ENCODE peak calls at places on chromosomes 5 and 9, in ten cellular contexts. J is bronchial epithelial cell, V is body of pancreas, A is fibroblast of mammary gland, Z is MM.1S, U is Calu3, P is sigmoid colon, F is stomach, Q is neural crest cell, D is B cell. T is an unnamed sample.

GRCh38 chr5:82100303-82101077 is 128.7 kb downstream of the ATG10 start:
- DNase-seq in J (peak), V (no peak), A (peak), Z (peak), U (peak), P (no peak), F (no peak), Q (no peak), D (no peak), T (peak)

GRCh38 chr9:5608298-5609254 is 20.3 kb upstream of the RIC1 start:
- DNase-seq in J (no peak), V (peak), A (peak), Z (peak), U (peak), P (no peak), F (no peak), Q (no peak), D (no peak), T (no peak)

GRCh38 chr9:98977246-98977681 is 33.6 kb downstream of the COL15A1 start:
- DNase-seq in J (no peak), V (peak), A (no peak), Z (no peak), U (no peak), P (peak), F (no peak), Q (no peak), D (no peak), T (no peak)

GRCh38 chr9:684950-685340 is 156.6 kb upstream of the DMRT1 start:
- DNase-seq in J (peak), V (no peak), A (peak), Z (no peak), U (no peak), P (no peak), F (no peak), Q (no peak), D (no peak), T (no peak)

GRCh38 chr5:96562614-96563013 is 99.6 kb upstream of the CAST start:
- DNase-seq in J (no peak), V (no peak), A (peak), Z (no peak), U (no peak), P (no peak), F (no peak), Q (no peak), D (no peak), T (no peak)

GRCh38 chr5:9927106-9927505 is 297.0 kb upstream of the TAS2R1 start:
- DNase-seq in J (peak), V (no peak), A (no peak), Z (no peak), U (no peak), P (no peak), F (no peak), Q (no peak), D (no peak), T (no peak)

GRCh38 chr5:31106742-31107546 is 86.5 kb upstream of the CDH6 start:
- DNase-seq in J (peak), V (no peak), A (peak), Z (no peak), U (no peak), P (no peak), F (no peak), Q (no peak), D (no peak), T (no peak)

GRCh38 chr5:163079618-163080017 is 357.8 kb upstream of the CCNG1 start:
- DNase-seq in J (no peak), V (no peak), A (no peak), Z (peak), U (peak), P (no peak), F (no peak), Q (no peak), D (no peak), T (no peak)

GRCh38 chr9:108953983-108954574 is 19.9 kb downstream of the ABITRAM start:
- DNase-seq in J (peak), V (no peak), A (peak), Z (peak), U (no peak), P (no peak), F (no peak), Q (no peak), D (no peak), T (peak)

GRCh38 chr9:134356496-134357470 is 30.5 kb downstream of the RXRA start:
- DNase-seq in J (peak), V (peak), A (no peak), Z (no peak), U (peak), P (no peak), F (peak), Q (no peak), D (no peak), T (no peak)

GRCh38 chr9:6640268-6641072 is 5.1 kb downstream of the GLDC start:
- DNase-seq in J (no peak), V (no peak), A (no peak), Z (peak), U (no peak), P (peak), F (no peak), Q (no peak), D (no peak), T (no peak)

GRCh38 chr5:14417792-14418765 is 163.5 kb upstream of the OTULINL start:
- DNase-seq in J (no peak), V (no peak), A (peak), Z (no peak), U (no peak), P (no peak), F (no peak), Q (no peak), D (no peak), T (no peak)

GRCh38 chr5:2563046-2563445 is 188.4 kb downstream of the IRX2 start:
- DNase-seq in J (no peak), V (no peak), A (no peak), Z (no peak), U (no peak), P (no peak), F (no peak), Q (no peak), D (no peak), T (no peak)

GRCh38 chr5:135218486-135218755 is 180.6 kb downstream of the MACROH2A1 start:
- DNase-seq in J (no peak), V (no peak), A (no peak), Z (no peak), U (no peak), P (no peak), F (peak), Q (no peak), D (no peak), T (no peak)

GRCh38 chr9:27407966-27408365 is 111.0 kb upstream of the EQTN start:
- DNase-seq in J (peak), V (no peak), A (peak), Z (no peak), U (no peak), P (no peak), F (no peak), Q (no peak), D (no peak), T (no peak)

GRCh38 chr5:124061663-124062062 is 549.7 kb downstream of the CSNK1G3 start:
- DNase-seq in J (peak), V (peak), A (peak), Z (no peak), U (no peak), P (peak), F (peak), Q (no peak), D (no peak), T (no peak)

GRCh38 chr5:142769251-142769792 is 855 bp upstream of the ARHGAP26 start:
- DNase-seq in J (no peak), V (no peak), A (no peak), Z (peak), U (peak), P (no peak), F (no peak), Q (no peak), D (no peak), T (no peak)

GRCh38 chr5:14385022-14385421 is 196.6 kb upstream of the OTULINL start:
- DNase-seq in J (no peak), V (no peak), A (no peak), Z (no peak), U (no peak), P (no peak), F (no peak), Q (no peak), D (no peak), T (no peak)

GRCh38 chr9:125330587-125330986 is 69.0 kb downstream of the GAPVD1 start:
- DNase-seq in J (peak), V (no peak), A (no peak), Z (no peak), U (no peak), P (no peak), F (no peak), Q (no peak), D (no peak), T (no peak)

GRCh38 chr5:95858661-95859326 is 36.3 kb upstream of the GLRX start:
- DNase-seq in J (peak), V (peak), A (peak), Z (peak), U (peak), P (peak), F (peak), Q (peak), D (peak), T (peak)

GRCh38 chr5:88659529-88660325 is 223.3 kb downstream of the MEF2C start:
- DNase-seq in J (no peak), V (no peak), A (no peak), Z (peak), U (no peak), P (no peak), F (no peak), Q (no peak), D (no peak), T (peak)

GRCh38 chr9:120324996-120325642 is 254.8 kb downstream of the CDK5RAP2 start:
- DNase-seq in J (no peak), V (no peak), A (no peak), Z (no peak), U (no peak), P (no peak), F (no peak), Q (no peak), D (no peak), T (no peak)

GRCh38 chr5:55027589-55027988 is 3.5 kb downstream of the GZMK start:
- DNase-seq in J (no peak), V (no peak), A (no peak), Z (no peak), U (no peak), P (no peak), F (no peak), Q (no peak), D (no peak), T (no peak)

GRCh38 chr5:139884144-139884543 is 88.5 kb downstream of the PSD2 start:
- DNase-seq in J (peak), V (no peak), A (no peak), Z (no peak), U (no peak), P (peak), F (no peak), Q (no peak), D (no peak), T (no peak)

GRCh38 chr9:73753171-73753570 is 601.5 kb downstream of the ANXA1 start:
- DNase-seq in J (peak), V (no peak), A (peak), Z (no peak), U (no peak), P (no peak), F (no peak), Q (no peak), D (no peak), T (no peak)

GRCh38 chr9:105359899-105360298 is 87.9 kb upstream of the FSD1L start:
- DNase-seq in J (no peak), V (no peak), A (peak), Z (no peak), U (no peak), P (no peak), F (no peak), Q (no peak), D (no peak), T (peak)

GRCh38 chr9:93620881-93621820 is 44.8 kb downstream of the PHF2 start:
- DNase-seq in J (no peak), V (peak), A (no peak), Z (no peak), U (no peak), P (peak), F (peak), Q (no peak), D (no peak), T (no peak)

GRCh38 chr5:84274585-84275468 is 109.9 kb downstream of the EDIL3 start:
- DNase-seq in J (peak), V (peak), A (peak), Z (peak), U (peak), P (no peak), F (peak), Q (peak), D (no peak), T (peak)

GRCh38 chr9:79734989-79735779 is 163.4 kb downstream of the TLE4 start:
- DNase-seq in J (no peak), V (no peak), A (peak), Z (no peak), U (no peak), P (no peak), F (no peak), Q (no peak), D (no peak), T (no peak)

GRCh38 chr5:59621477-59621876 is 272.0 kb downstream of the PDE4D start:
- DNase-seq in J (no peak), V (no peak), A (no peak), Z (no peak), U (no peak), P (no peak), F (no peak), Q (no peak), D (no peak), T (no peak)

GRCh38 chr9:98262056-98262455 is 6.6 kb upstream of the TBC1D2 start:
- DNase-seq in J (no peak), V (no peak), A (no peak), Z (no peak), U (no peak), P (no peak), F (no peak), Q (no peak), D (no peak), T (no peak)

GRCh38 chr5:169577966-169578365 is 5.6 kb upstream of the SPDL1 start:
- DNase-seq in J (no peak), V (no peak), A (peak), Z (peak), U (no peak), P (no peak), F (no peak), Q (no peak), D (no peak), T (no peak)

GRCh38 chr9:120971938-120972337 is 45.3 kb upstream of the TRAF1 start:
- DNase-seq in J (no peak), V (no peak), A (no peak), Z (peak), U (no peak), P (no peak), F (no peak), Q (no peak), D (no peak), T (peak)

GRCh38 chr9:111423389-111423788 is 60.8 kb downstream of the ECPAS start:
- DNase-seq in J (no peak), V (no peak), A (no peak), Z (no peak), U (no peak), P (no peak), F (no peak), Q (no peak), D (no peak), T (no peak)

GRCh38 chr9:113708821-113709713 is 167.0 kb upstream of the ZNF618 start:
- DNase-seq in J (no peak), V (peak), A (no peak), Z (no peak), U (no peak), P (no peak), F (no peak), Q (no peak), D (no peak), T (no peak)

GRCh38 chr5:105929865-105930264 is 1740.9 kb downstream of the EFNA5 start:
- DNase-seq in J (no peak), V (no peak), A (no peak), Z (no peak), U (no peak), P (no peak), F (no peak), Q (no peak), D (no peak), T (no peak)

GRCh38 chr5:58497956-58498942 is 7.0 kb downstream of the GAPT start:
- DNase-seq in J (peak), V (peak), A (peak), Z (no peak), U (peak), P (no peak), F (peak), Q (peak), D (no peak), T (no peak)
- TF ChIP-seq CTCF in J (peak), V (peak), A (peak), Z (peak), U (peak), P (peak), F (peak), Q (peak), D (no peak), T (peak)

DNA sequence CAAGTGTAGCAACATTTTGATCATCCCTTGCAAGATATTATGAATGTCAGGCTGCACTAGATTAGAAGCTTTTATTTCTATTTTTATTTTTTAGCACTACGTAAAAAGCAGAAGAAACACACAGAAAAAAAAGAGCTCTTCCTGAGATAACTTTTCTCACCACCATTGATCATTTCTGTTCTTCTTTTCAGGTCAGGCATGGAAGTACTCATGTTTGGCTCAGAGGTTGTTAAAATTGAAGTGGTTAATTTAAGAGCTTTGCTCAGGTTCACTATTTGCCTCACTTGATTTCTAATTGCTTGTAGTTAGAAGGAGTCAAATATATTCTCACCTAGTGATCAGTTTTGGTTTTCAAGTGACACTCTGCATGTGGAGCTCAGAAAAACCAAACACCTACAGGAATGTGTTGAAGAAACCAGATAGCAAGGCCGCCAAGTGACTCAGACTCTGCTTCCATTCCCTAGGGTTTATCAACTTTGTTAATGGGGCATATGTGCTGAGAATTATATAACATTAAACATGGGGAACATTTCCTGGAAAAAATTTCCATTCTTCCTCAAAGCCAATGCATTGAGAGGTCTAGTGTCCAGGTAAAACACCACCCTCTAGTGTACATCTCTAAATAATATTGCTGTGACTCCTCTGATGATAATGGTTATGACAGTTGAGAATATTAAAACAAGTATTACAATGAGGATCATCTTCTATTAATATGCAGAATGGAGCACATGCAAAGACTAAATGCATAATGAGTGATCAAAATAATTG is 679.7 kb downstream of the CETN3 start:
- DNase-seq in J (peak), V (peak), A (peak), Z (peak), U (no peak), P (no peak), F (no peak), Q (no peak), D (no peak), T (no peak)
- TF ChIP-seq CTCF in J (peak), V (no peak), A (peak), Z (peak), U (peak), P (no peak), F (no peak), Q (no peak), D (no peak), T (peak)

DNA sequence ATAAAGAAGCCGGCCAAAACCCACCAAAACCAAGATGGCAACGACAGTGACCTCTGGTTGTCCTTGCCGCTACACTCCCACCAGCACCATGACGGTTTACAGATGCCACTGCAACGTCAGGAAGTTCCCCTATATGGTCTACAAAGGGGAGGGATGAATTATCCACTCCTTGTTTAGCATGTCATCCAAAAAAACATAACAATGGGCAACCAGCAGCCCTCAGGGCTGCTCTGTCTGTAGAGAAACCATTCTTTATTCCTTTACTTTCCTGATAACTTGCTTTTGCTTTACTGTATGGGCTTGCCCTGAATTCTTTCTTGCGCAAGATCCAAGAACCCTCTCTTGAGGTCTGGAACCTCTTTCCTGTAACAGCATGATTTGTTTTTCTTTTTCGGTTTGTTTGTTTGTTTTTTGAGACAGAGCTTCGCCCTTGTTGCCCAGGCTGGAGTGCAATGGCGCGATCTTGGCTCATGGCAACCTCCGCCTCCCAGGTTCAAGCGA is 2.0 kb upstream of the UAP1L1 start:
- DNase-seq in J (peak), V (no peak), A (no peak), Z (no peak), U (no peak), P (no peak), F (no peak), Q (no peak), D (no peak), T (no peak)
- TF ChIP-seq CTCF in J (no peak), V (no peak), A (no peak), Z (no peak), U (no peak), P (no peak), F (no peak), Q (no peak), D (no peak), T (no peak)

GRCh38 chr9:127492616-127493015 is 41.3 kb downstream of the LRSAM1 start:
- DNase-seq in J (no peak), V (no peak), A (no peak), Z (no peak), U (no peak), P (no peak), F (no peak), Q (no peak), D (no peak), T (no peak)
- TF ChIP-seq CTCF in J (no peak), V (no peak), A (no peak), Z (no peak), U (no peak), P (no peak), F (no peak), Q (no peak), D (no peak), T (no peak)

GRCh38 chr5:113612060-113612496 is 98.6 kb downstream of the YTHDC2 start:
- DNase-seq in J (peak), V (no peak), A (peak), Z (peak), U (no peak), P (no peak), F (no peak), Q (no peak), D (no peak), T (peak)
- TF ChIP-seq CTCF in J (peak), V (peak), A (peak), Z (peak), U (peak), P (peak), F (peak), Q (peak), D (peak), T (peak)

GRCh38 chr5:116035123-116035522 is 2.9 kb downstream of the ARL14EPL start:
- DNase-seq in J (peak), V (no peak), A (no peak), Z (no peak), U (no peak), P (no peak), F (no peak), Q (no peak), D (no peak), T (no peak)

GRCh38 chr5:116032991-116033390 is 719 bp downstream of the ARL14EPL start:
- DNase-seq in J (no peak), V (no peak), A (no peak), Z (peak), U (no peak), P (no peak), F (no peak), Q (no peak), D (no peak), T (no peak)

GRCh38 chr5:116037236-116037822 is 5.1 kb downstream of the ARL14EPL start:
- DNase-seq in J (peak), V (no peak), A (peak), Z (no peak), U (no peak), P (no peak), F (no peak), Q (no peak), D (no peak), T (no peak)

GRCh38 chr5:116032094-116032517 is at the start of gene ARL14EPL:
- DNase-seq in J (peak), V (peak), A (peak), Z (no peak), U (peak), P (no peak), F (peak), Q (no peak), D (peak), T (peak)
- TF ChIP-seq CTCF in J (no peak), V (no peak), A (peak), Z (no peak), U (no peak), P (no peak), F (no peak), Q (peak), D (peak), T (peak)

GRCh38 chr5:137207023-137207760 is 291.9 kb downstream of the SPOCK1 start:
- DNase-seq in J (no peak), V (peak), A (no peak), Z (no peak), U (no peak), P (no peak), F (no peak), Q (no peak), D (no peak), T (no peak)

GRCh38 chr5:137209232-137209810 is 289.8 kb downstream of the SPOCK1 start:
- DNase-seq in J (no peak), V (no peak), A (no peak), Z (no peak), U (no peak), P (no peak), F (no peak), Q (no peak), D (no peak), T (no peak)

GRCh38 chr5:137203011-137203632 is 296.0 kb downstream of the SPOCK1 start:
- DNase-seq in J (no peak), V (no peak), A (no peak), Z (no peak), U (no peak), P (no peak), F (no peak), Q (no peak), D (no peak), T (no peak)

GRCh38 chr5:137205237-137205636 is 293.9 kb downstream of the SPOCK1 start:
- DNase-seq in J (peak), V (no peak), A (no peak), Z (no peak), U (no peak), P (no peak), F (no peak), Q (no peak), D (no peak), T (no peak)

GRCh38 chr5:137206030-137206715 is 293.0 kb downstream of the SPOCK1 start:
- DNase-seq in J (peak), V (peak), A (peak), Z (no peak), U (no peak), P (no peak), F (peak), Q (no peak), D (no peak), T (no peak)
- TF ChIP-seq CTCF in J (peak), V (no peak), A (no peak), Z (no peak), U (no peak), P (no peak), F (no peak), Q (no peak), D (no peak), T (no peak)

GRCh38 chr9:68507098-68507795 is 33.4 kb downstream of the TMEM252 start:
- DNase-seq in J (peak), V (no peak), A (peak), Z (no peak), U (no peak), P (no peak), F (no peak), Q (no peak), D (no peak), T (peak)
- TF ChIP-seq CTCF in J (peak), V (peak), A (peak), Z (peak), U (no peak), P (peak), F (peak), Q (peak), D (peak), T (peak)

T was measured in GM13977.